ENCODE peak calls at places on chromosomes 11 and 22, in nine cellular contexts. R is NK-92 treated with Interleukin-12 subunit alpha and Interleukin-12 subunit beta, amount 100 ng/mL, for 24 hours; U is NCI-H460; Z is HCT116; K is GM12891; F is NAMALWA; J is uterus; N is midbrain; H is stimulated activated CD8-positive, alpha-beta memory T cell treated with anti-CD3 and anti-CD28 coated beads, Interleukin-15, amount 100 ng/mL, for 24 hours. S is an unnamed sample.

GRCh38 chr22:35540600-35541253 is at the start of gene RASD2:
- DNase-seq in N (no peak), H (no peak), R (no peak), U (no peak), Z (no peak), F (peak), J (peak), K (peak), S (no peak)

GRCh38 chr11:69464621-69464960 is 16.9 kb upstream of the LINC01488 start:
- DNase-seq in R (no peak), Z (no peak), F (no peak), H (no peak), U (no peak), J (no peak), N (no peak), K (no peak), S (no peak)

GRCh38 chr11:33151411-33151810 is 9.9 kb downstream of the CSTF3 start:
- DNase-seq in K (no peak), N (no peak), Z (no peak), H (no peak), F (no peak), U (no peak), J (no peak), R (no peak), S (no peak)

GRCh38 chr11:2212411-2213251 is 41.0 kb upstream of the TH start:
- DNase-seq in J (peak), Z (no peak), U (no peak), R (no peak), H (no peak), F (no peak), N (no peak), K (no peak), S (no peak)

GRCh38 chr11:2540521-2541320 is 95.9 kb downstream of the KCNQ1 start:
- DNase-seq in K (no peak), R (no peak), H (no peak), J (no peak), F (no peak), Z (no peak), U (no peak), N (no peak), S (no peak)

GRCh38 chr11:68998390-68998911 is 14.6 kb downstream of the MRGPRF start:
- DNase-seq in R (no peak), Z (no peak), J (no peak), N (peak), K (no peak), F (peak), U (no peak), H (no peak), S (no peak)

GRCh38 chr22:37240941-37241320 is 3.1 kb downstream of the RAC2 start:
- DNase-seq in Z (no peak), J (no peak), K (no peak), H (no peak), U (no peak), R (no peak), N (no peak), F (no peak), S (no peak)

GRCh38 chr22:35172452-35172851 is 84.8 kb upstream of the HMGXB4 start:
- DNase-seq in R (no peak), H (no peak), N (no peak), J (no peak), K (no peak), F (no peak), U (no peak), Z (no peak), S (no peak)

GRCh38 chr11:131561486-131561885 is 191.1 kb downstream of the NTM start:
- DNase-seq in N (no peak), U (no peak), J (no peak), Z (no peak), F (no peak), H (no peak), R (no peak), K (no peak), S (no peak)

GRCh38 chr11:78922886-78923625 is 348.4 kb upstream of the NARS2 start:
- DNase-seq in Z (no peak), N (no peak), U (no peak), H (no peak), K (no peak), R (no peak), F (no peak), J (no peak), S (peak)

GRCh38 chr11:123209591-123209990 is 14.5 kb upstream of the CLMP start:
- DNase-seq in H (no peak), J (no peak), R (no peak), N (no peak), K (peak), F (no peak), Z (no peak), U (no peak), S (no peak)

GRCh38 chr11:10599388-10600175 is 31.1 kb upstream of the LYVE1 start:
- DNase-seq in J (no peak), N (no peak), R (no peak), H (no peak), Z (no peak), F (no peak), K (no peak), U (no peak), S (no peak)

GRCh38 chr22:49011379-49011768 is 816.3 kb downstream of the BRD1 start:
- DNase-seq in H (no peak), J (no peak), U (no peak), R (no peak), F (no peak), N (no peak), Z (no peak), K (no peak), S (no peak)

GRCh38 chr11:101516546-101516945 is 67.3 kb downstream of the TRPC6 start:
- DNase-seq in F (no peak), N (no peak), H (no peak), K (no peak), J (no peak), Z (no peak), U (no peak), R (no peak), S (no peak)

GRCh38 chr11:125494987-125495725 is 909 bp downstream of the FEZ1 start:
- DNase-seq in U (no peak), J (peak), H (no peak), Z (no peak), N (peak), R (no peak), K (peak), F (no peak), S (peak)

GRCh38 chr11:15650105-15650938 is 535.6 kb downstream of the INSC start:
- DNase-seq in F (peak), N (peak), U (peak), R (peak), Z (peak), K (peak), J (peak), H (peak), S (peak)

GRCh38 chr11:64384039-64384737 is 25.2 kb downstream of the RPS6KA4 start:
- DNase-seq in K (no peak), H (no peak), R (no peak), J (no peak), F (no peak), U (no peak), N (no peak), Z (no peak), S (no peak)

GRCh38 chr11:58616594-58616993 is 5.9 kb upstream of the CNTF start:
- DNase-seq in N (no peak), Z (no peak), U (no peak), H (no peak), F (no peak), R (no peak), K (no peak), J (peak), S (no peak)

GRCh38 chr11:104704888-104705287 is 193.4 kb downstream of the CASP12 start:
- DNase-seq in U (no peak), F (no peak), J (no peak), N (no peak), R (no peak), Z (no peak), K (no peak), H (no peak), S (no peak)

GRCh38 chr11:15106201-15106965 is 8.3 kb upstream of the INSC start:
- DNase-seq in U (no peak), K (no peak), H (no peak), Z (peak), J (no peak), R (no peak), N (no peak), F (no peak), S (no peak)

GRCh38 chr11:76184551-76184993 is 21.7 kb downstream of the WNT11 start:
- DNase-seq in F (no peak), K (no peak), N (no peak), Z (no peak), H (no peak), U (no peak), J (no peak), R (no peak), S (no peak)

GRCh38 chr22:36160499-36160942 is at the start of gene APOL3:
- DNase-seq in R (peak), Z (no peak), N (no peak), F (peak), H (no peak), K (no peak), J (peak), U (no peak), S (no peak)

GRCh38 chr22:31870890-31871289 is 73.4 kb upstream of the YWHAH start:
- DNase-seq in K (no peak), H (no peak), N (peak), F (no peak), J (no peak), R (no peak), U (peak), Z (no peak), S (peak)

GRCh38 chr22:22171357-22172218 is 73.0 kb upstream of the VPREB1 start:
- DNase-seq in U (no peak), F (no peak), K (no peak), H (no peak), J (no peak), N (no peak), R (no peak), Z (peak), S (peak)

GRCh38 chr11:73493838-73494598 is 103.9 kb downstream of the FAM168A start:
- DNase-seq in H (no peak), N (peak), U (no peak), R (no peak), K (no peak), Z (peak), J (no peak), F (no peak), S (no peak)

GRCh38 chr11:63505857-63506528 is at the start of gene LGALS12:
- DNase-seq in J (no peak), U (no peak), N (no peak), H (no peak), F (no peak), K (no peak), R (no peak), Z (no peak), S (peak)

GRCh38 chr11:96113100-96113710 is 189.3 kb upstream of the MTMR2 start:
- DNase-seq in H (no peak), F (no peak), U (no peak), J (no peak), Z (no peak), R (no peak), N (no peak), K (no peak), S (no peak)

GRCh38 chr11:2750101-2750509 is 50.3 kb upstream of the KCNQ1OT1 start:
- DNase-seq in K (no peak), F (no peak), R (no peak), U (no peak), H (no peak), N (no peak), Z (no peak), J (no peak), S (no peak)

GRCh38 chr11:86211619-86212018 is 32.9 kb upstream of the EED start:
- DNase-seq in R (no peak), K (no peak), U (no peak), H (no peak), F (no peak), Z (no peak), N (no peak), J (no peak), S (no peak)

GRCh38 chr11:10305262-10305963 is 540 bp downstream of the ADM start:
- DNase-seq in K (no peak), R (no peak), H (no peak), J (peak), N (peak), F (no peak), U (no peak), Z (no peak), S (peak)

GRCh38 chr22:40276877-40277823 is 69.2 kb upstream of the ADSL start:
- DNase-seq in H (no peak), K (no peak), J (no peak), U (no peak), R (no peak), Z (no peak), F (no peak), N (no peak), S (no peak)

GRCh38 chr11:100948936-100949335 is 180.7 kb downstream of the PGR start:
- DNase-seq in U (no peak), H (no peak), K (no peak), F (no peak), R (no peak), N (no peak), Z (no peak), J (no peak), S (no peak)

GRCh38 chr22:28075260-28075981 is 156.4 kb upstream of the PITPNB start:
- DNase-seq in R (no peak), J (peak), Z (no peak), K (no peak), F (no peak), U (no peak), H (no peak), N (no peak), S (no peak)

GRCh38 chr22:38110008-38110862 is at the start of gene BAIAP2L2:
- DNase-seq in K (no peak), J (no peak), Z (no peak), U (no peak), F (no peak), N (no peak), R (no peak), H (no peak), S (no peak)

GRCh38 chr11:8959546-8960166 is 4.6 kb downstream of the TMEM9B start:
- DNase-seq in R (peak), N (peak), J (peak), Z (peak), F (peak), U (peak), K (peak), H (no peak), S (peak)

GRCh38 chr22:33666661-33667619 is 253.3 kb downstream of the LARGE1 start:
- DNase-seq in F (peak), Z (no peak), N (no peak), J (no peak), U (no peak), R (no peak), H (no peak), K (no peak), S (no peak)

S was measured in HL-60.